ENCODE peak calls at places on chromosomes 11 and 22, in eight cellular contexts. One of them, this sample, is unnamed.

GRCh38 chr11:84906995-84907394 is 720.1 kb downstream of the DLG2 start:
- DNase-seq in neural crest cell: no peak
- DNase-seq in mucosa of descending colon: no peak
- DNase-seq in WERI-Rb-1: no peak
- DNase-seq in epithelial cell of proximal tubule: no peak
- DNase-seq in CD4-positive, alpha-beta T cell: no peak
- DNase-seq in tibial artery: no peak
- DNase-seq in RWPE1: no peak
- DNase-seq in this sample: no peak

GRCh38 chr22:42347281-42347824 is 76.9 kb upstream of the TCF20 start:
- DNase-seq in epithelial cell of proximal tubule: no peak
- DNase-seq in neural crest cell: no peak
- DNase-seq in RWPE1: no peak
- DNase-seq in mucosa of descending colon: no peak
- DNase-seq in tibial artery: no peak
- DNase-seq in CD4-positive, alpha-beta T cell: no peak
- DNase-seq in WERI-Rb-1: no peak
- DNase-seq in this sample: no peak

GRCh38 chr22:26404851-26405357 is 24.2 kb upstream of the ASPHD2 start:
- DNase-seq in RWPE1: no peak
- DNase-seq in neural crest cell: no peak
- DNase-seq in tibial artery: no peak
- DNase-seq in epithelial cell of proximal tubule: no peak
- DNase-seq in CD4-positive, alpha-beta T cell: no peak
- DNase-seq in mucosa of descending colon: no peak
- DNase-seq in WERI-Rb-1: peak; percentile 10
- DNase-seq in this sample: no peak

GRCh38 chr11:110818032-110818687 is 105.9 kb upstream of the ARHGAP20 start:
- DNase-seq in epithelial cell of proximal tubule: no peak
- DNase-seq in WERI-Rb-1: no peak
- DNase-seq in neural crest cell: no peak
- DNase-seq in tibial artery: no peak
- DNase-seq in RWPE1: peak; percentile 44
- DNase-seq in mucosa of descending colon: no peak
- DNase-seq in CD4-positive, alpha-beta T cell: no peak
- DNase-seq in this sample: no peak

GRCh38 chr11:72353861-72354260 is 80.5 kb downstream of the CLPB start:
- DNase-seq in epithelial cell of proximal tubule: no peak
- DNase-seq in CD4-positive, alpha-beta T cell: no peak
- DNase-seq in neural crest cell: no peak
- DNase-seq in tibial artery: no peak
- DNase-seq in WERI-Rb-1: peak; percentile 65
- DNase-seq in RWPE1: no peak
- DNase-seq in mucosa of descending colon: peak; percentile 46
- DNase-seq in this sample: no peak

GRCh38 chr11:85685820-85686459 is at the start of gene CCDC89:
- DNase-seq in CD4-positive, alpha-beta T cell: no peak
- DNase-seq in tibial artery: peak; percentile 79
- DNase-seq in RWPE1: no peak
- DNase-seq in neural crest cell: no peak
- DNase-seq in mucosa of descending colon: peak; percentile 45
- DNase-seq in WERI-Rb-1: no peak
- DNase-seq in epithelial cell of proximal tubule: peak; percentile 93
- DNase-seq in this sample: no peak

GRCh38 chr11:32006799-32007388 is 84.0 kb upstream of the RCN1 start:
- DNase-seq in CD4-positive, alpha-beta T cell: no peak
- DNase-seq in mucosa of descending colon: peak; percentile 10
- DNase-seq in WERI-Rb-1: peak; percentile 18
- DNase-seq in neural crest cell: peak; percentile 16
- DNase-seq in tibial artery: no peak
- DNase-seq in epithelial cell of proximal tubule: peak; percentile 16
- DNase-seq in RWPE1: peak; percentile 48
- DNase-seq in this sample: no peak

GRCh38 chr11:11657101-11657935 is 35.5 kb upstream of the GALNT18 start:
- DNase-seq in WERI-Rb-1: no peak
- DNase-seq in tibial artery: no peak
- DNase-seq in RWPE1: no peak
- DNase-seq in epithelial cell of proximal tubule: no peak
- DNase-seq in mucosa of descending colon: no peak
- DNase-seq in neural crest cell: no peak
- DNase-seq in CD4-positive, alpha-beta T cell: no peak
- DNase-seq in this sample: no peak

GRCh38 chr11:131932584-131933360 is 562.4 kb downstream of the NTM start:
- DNase-seq in mucosa of descending colon: no peak
- DNase-seq in epithelial cell of proximal tubule: no peak
- DNase-seq in WERI-Rb-1: no peak
- DNase-seq in RWPE1: no peak
- DNase-seq in CD4-positive, alpha-beta T cell: no peak
- DNase-seq in tibial artery: no peak
- DNase-seq in neural crest cell: no peak
- DNase-seq in this sample: no peak

GRCh38 chr11:57901756-57902155 is 121.9 kb upstream of the OR9Q1 start:
- DNase-seq in CD4-positive, alpha-beta T cell: no peak
- DNase-seq in WERI-Rb-1: no peak
- DNase-seq in neural crest cell: no peak
- DNase-seq in epithelial cell of proximal tubule: no peak
- DNase-seq in RWPE1: peak; percentile 94
- DNase-seq in mucosa of descending colon: no peak
- DNase-seq in tibial artery: no peak
- DNase-seq in this sample: no peak

GRCh38 chr11:7300281-7300680 is 48.6 kb downstream of the SYT9 start:
- DNase-seq in neural crest cell: no peak
- DNase-seq in CD4-positive, alpha-beta T cell: no peak
- DNase-seq in RWPE1: no peak
- DNase-seq in tibial artery: no peak
- DNase-seq in WERI-Rb-1: no peak
- DNase-seq in mucosa of descending colon: no peak
- DNase-seq in epithelial cell of proximal tubule: no peak
- DNase-seq in this sample: no peak

GRCh38 chr11:120337133-120337895 is 1.1 kb downstream of the ARHGEF12 start:
- DNase-seq in CD4-positive, alpha-beta T cell: no peak
- DNase-seq in tibial artery: peak; percentile 39
- DNase-seq in neural crest cell: no peak
- DNase-seq in WERI-Rb-1: peak; percentile 11
- DNase-seq in mucosa of descending colon: no peak
- DNase-seq in RWPE1: no peak
- DNase-seq in epithelial cell of proximal tubule: no peak
- DNase-seq in this sample: no peak

GRCh38 chr11:64649304-64649703 is 58.3 kb downstream of the SLC22A12 start:
- DNase-seq in CD4-positive, alpha-beta T cell: no peak
- DNase-seq in neural crest cell: no peak
- DNase-seq in epithelial cell of proximal tubule: no peak
- DNase-seq in mucosa of descending colon: no peak
- DNase-seq in WERI-Rb-1: peak; percentile 70
- DNase-seq in RWPE1: peak; percentile 20
- DNase-seq in tibial artery: no peak
- DNase-seq in this sample: no peak

GRCh38 chr22:30287626-30288413 is 1.5 kb downstream of the CASTOR1 start:
- DNase-seq in RWPE1: peak; percentile 65
- DNase-seq in WERI-Rb-1: peak; percentile 84
- DNase-seq in CD4-positive, alpha-beta T cell: peak; percentile 88
- DNase-seq in neural crest cell: peak; percentile 67
- DNase-seq in epithelial cell of proximal tubule: peak; percentile 68
- DNase-seq in mucosa of descending colon: peak; percentile 93
- DNase-seq in tibial artery: peak; percentile 89
- DNase-seq in this sample: no peak

GRCh38 chr11:95638501-95638900 is 151.1 kb downstream of the FAM76B start:
- DNase-seq in tibial artery: no peak
- DNase-seq in epithelial cell of proximal tubule: no peak
- DNase-seq in CD4-positive, alpha-beta T cell: no peak
- DNase-seq in neural crest cell: no peak
- DNase-seq in WERI-Rb-1: no peak
- DNase-seq in RWPE1: no peak
- DNase-seq in mucosa of descending colon: no peak
- DNase-seq in this sample: no peak

GRCh38 chr11:61782841-61783240 is 9.6 kb downstream of the TMEM258 start:
- DNase-seq in RWPE1: no peak
- DNase-seq in neural crest cell: no peak
- DNase-seq in tibial artery: no peak
- DNase-seq in mucosa of descending colon: no peak
- DNase-seq in CD4-positive, alpha-beta T cell: no peak
- DNase-seq in WERI-Rb-1: no peak
- DNase-seq in epithelial cell of proximal tubule: no peak
- DNase-seq in this sample: no peak

GRCh38 chr11:18650859-18651557 is 16.9 kb upstream of the SPTY2D1 start:
- DNase-seq in tibial artery: peak; percentile 23
- DNase-seq in epithelial cell of proximal tubule: no peak
- DNase-seq in RWPE1: no peak
- DNase-seq in WERI-Rb-1: peak; percentile 48
- DNase-seq in CD4-positive, alpha-beta T cell: no peak
- DNase-seq in neural crest cell: peak; percentile 25
- DNase-seq in mucosa of descending colon: peak; percentile 75
- DNase-seq in this sample: no peak

GRCh38 chr22:36584666-36585065 is 55.7 kb upstream of the EIF3D start:
- DNase-seq in tibial artery: no peak
- DNase-seq in epithelial cell of proximal tubule: no peak
- DNase-seq in neural crest cell: no peak
- DNase-seq in WERI-Rb-1: no peak
- DNase-seq in mucosa of descending colon: no peak
- DNase-seq in CD4-positive, alpha-beta T cell: no peak
- DNase-seq in RWPE1: no peak
- DNase-seq in this sample: no peak

GRCh38 chr11:74636633-74637184 is 44.3 kb downstream of the POLD3 start:
- DNase-seq in epithelial cell of proximal tubule: peak; percentile 67
- DNase-seq in CD4-positive, alpha-beta T cell: no peak
- DNase-seq in WERI-Rb-1: no peak
- DNase-seq in neural crest cell: no peak
- DNase-seq in mucosa of descending colon: no peak
- DNase-seq in tibial artery: no peak
- DNase-seq in RWPE1: peak; percentile 72
- DNase-seq in this sample: no peak

GRCh38 chr11:10623797-10624761 is 55.6 kb upstream of the LYVE1 start:
- DNase-seq in mucosa of descending colon: peak; percentile 41
- DNase-seq in RWPE1: peak; percentile 15
- DNase-seq in epithelial cell of proximal tubule: no peak
- DNase-seq in CD4-positive, alpha-beta T cell: no peak
- DNase-seq in WERI-Rb-1: peak; percentile 81
- DNase-seq in neural crest cell: peak; percentile 22
- DNase-seq in tibial artery: no peak
- DNase-seq in this sample: no peak
- TF ChIP-seq CTCF in mucosa of descending colon: no peak
- TF ChIP-seq CTCF in RWPE1: no peak
- TF ChIP-seq CTCF in epithelial cell of proximal tubule: peak; percentile 69
- TF ChIP-seq CTCF in CD4-positive, alpha-beta T cell: no peak
- TF ChIP-seq CTCF in WERI-Rb-1: peak; percentile 85
- TF ChIP-seq CTCF in neural crest cell: peak; percentile 46
- TF ChIP-seq CTCF in tibial artery: peak; percentile 44
- TF ChIP-seq CTCF in this sample: peak; percentile 36

GRCh38 chr22:17638182-17638431 is 450 bp upstream of the BCL2L13 start:
- DNase-seq in RWPE1: peak; percentile 56
- DNase-seq in mucosa of descending colon: no peak
- DNase-seq in neural crest cell: no peak
- DNase-seq in epithelial cell of proximal tubule: peak; percentile 54
- DNase-seq in WERI-Rb-1: peak; percentile 60
- DNase-seq in tibial artery: peak; percentile 32
- DNase-seq in CD4-positive, alpha-beta T cell: no peak
- DNase-seq in this sample: peak; percentile 35
- TF ChIP-seq CTCF in RWPE1: no peak
- TF ChIP-seq CTCF in mucosa of descending colon: no peak
- TF ChIP-seq CTCF in neural crest cell: no peak
- TF ChIP-seq CTCF in epithelial cell of proximal tubule: no peak
- TF ChIP-seq CTCF in WERI-Rb-1: no peak
- TF ChIP-seq CTCF in tibial artery: no peak
- TF ChIP-seq CTCF in CD4-positive, alpha-beta T cell: no peak
- TF ChIP-seq CTCF in this sample: no peak

GRCh38 chr22:33300165-33300564 is 242.0 kb upstream of the SYN3 start:
- DNase-seq in neural crest cell: no peak
- DNase-seq in tibial artery: no peak
- DNase-seq in WERI-Rb-1: no peak
- DNase-seq in epithelial cell of proximal tubule: no peak
- DNase-seq in mucosa of descending colon: no peak
- DNase-seq in CD4-positive, alpha-beta T cell: no peak
- DNase-seq in RWPE1: no peak
- DNase-seq in this sample: no peak

GRCh38 chr22:33303109-33303508 is 244.9 kb upstream of the SYN3 start:
- DNase-seq in epithelial cell of proximal tubule: no peak
- DNase-seq in CD4-positive, alpha-beta T cell: no peak
- DNase-seq in neural crest cell: no peak
- DNase-seq in RWPE1: no peak
- DNase-seq in tibial artery: no peak
- DNase-seq in mucosa of descending colon: no peak
- DNase-seq in WERI-Rb-1: no peak
- DNase-seq in this sample: no peak

GRCh38 chr22:33302549-33302948 is 244.4 kb upstream of the SYN3 start:
- DNase-seq in epithelial cell of proximal tubule: no peak
- DNase-seq in WERI-Rb-1: no peak
- DNase-seq in mucosa of descending colon: no peak
- DNase-seq in neural crest cell: no peak
- DNase-seq in tibial artery: no peak
- DNase-seq in CD4-positive, alpha-beta T cell: no peak
- DNase-seq in RWPE1: no peak
- DNase-seq in this sample: no peak

GRCh38 chr22:33299245-33299956 is 241.2 kb upstream of the SYN3 start:
- DNase-seq in CD4-positive, alpha-beta T cell: no peak
- DNase-seq in epithelial cell of proximal tubule: peak; percentile 68
- DNase-seq in WERI-Rb-1: peak; percentile 12
- DNase-seq in mucosa of descending colon: peak; percentile 3
- DNase-seq in RWPE1: no peak
- DNase-seq in neural crest cell: no peak
- DNase-seq in tibial artery: no peak
- DNase-seq in this sample: no peak

DNA sequence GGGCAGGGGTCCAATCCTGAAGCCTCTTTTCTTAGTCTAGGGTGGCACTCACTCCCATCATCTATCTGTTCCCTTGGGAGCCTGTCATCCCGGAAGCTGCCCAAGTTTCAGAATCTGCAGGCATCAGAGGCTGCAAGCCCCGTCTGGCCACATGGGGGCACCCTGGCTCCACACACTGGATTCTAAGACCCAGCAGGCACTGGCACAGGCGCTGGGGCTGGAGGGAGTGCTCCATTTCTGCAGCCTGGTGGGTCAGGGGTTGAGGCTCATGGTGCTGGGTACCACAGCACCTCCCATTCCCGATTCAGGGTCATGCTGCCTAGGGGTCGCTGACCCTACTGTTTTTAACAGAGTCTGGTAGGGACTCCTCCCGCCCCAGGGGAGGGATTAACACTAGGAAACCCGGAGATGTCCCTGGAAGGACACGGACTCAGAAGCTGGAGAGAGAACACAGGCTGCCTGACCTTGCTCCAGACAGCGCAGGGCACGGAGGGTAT is 243.9 kb upstream of the SYN3 start:
- DNase-seq in WERI-Rb-1: peak; percentile 84
- DNase-seq in tibial artery: peak; percentile 69
- DNase-seq in epithelial cell of proximal tubule: no peak
- DNase-seq in RWPE1: peak; percentile 30
- DNase-seq in mucosa of descending colon: peak; percentile 93
- DNase-seq in neural crest cell: peak; percentile 89
- DNase-seq in CD4-positive, alpha-beta T cell: peak; percentile 5
- DNase-seq in this sample: peak; percentile 29
- TF ChIP-seq CTCF in WERI-Rb-1: peak; percentile 97
- TF ChIP-seq CTCF in tibial artery: peak; percentile 97
- TF ChIP-seq CTCF in epithelial cell of proximal tubule: peak; percentile 99
- TF ChIP-seq CTCF in RWPE1: peak; percentile 79
- TF ChIP-seq CTCF in mucosa of descending colon: peak; percentile 89
- TF ChIP-seq CTCF in neural crest cell: peak; percentile 97
- TF ChIP-seq CTCF in CD4-positive, alpha-beta T cell: peak; percentile 40
- TF ChIP-seq CTCF in this sample: peak; percentile 90

GRCh38 chr11:29333993-29334780 is 682.6 kb downstream of the KCNA4 start:
- DNase-seq in CD4-positive, alpha-beta T cell: no peak
- DNase-seq in tibial artery: no peak
- DNase-seq in WERI-Rb-1: no peak
- DNase-seq in neural crest cell: no peak
- DNase-seq in epithelial cell of proximal tubule: no peak
- DNase-seq in mucosa of descending colon: no peak
- DNase-seq in RWPE1: peak; percentile 43
- DNase-seq in this sample: peak; percentile 21
- TF ChIP-seq CTCF in CD4-positive, alpha-beta T cell: no peak
- TF ChIP-seq CTCF in tibial artery: peak; percentile 36
- TF ChIP-seq CTCF in WERI-Rb-1: peak; percentile 24
- TF ChIP-seq CTCF in neural crest cell: peak; percentile 75
- TF ChIP-seq CTCF in epithelial cell of proximal tubule: peak; percentile 61
- TF ChIP-seq CTCF in mucosa of descending colon: no peak
- TF ChIP-seq CTCF in RWPE1: peak; percentile 43
- TF ChIP-seq CTCF in this sample: peak; percentile 73